ENCODE peak calls at places on chromosome 12, in four cellular contexts. One of them, this sample, is unnamed. For H3K4me1, the result is how much of the 10 kb centered on the place peaks cover.

GRCh38 chr12:115811066-115811465 is 466.4 kb downstream of the MED13L start:
- DNase-seq in PC-3: no peak
- DNase-seq in CD4-positive, alpha-beta memory T cell: no peak
- DNase-seq in OCI-LY7: no peak
- DNase-seq in this sample: no peak

GRCh38 chr12:79557690-79558315 is 133.0 kb downstream of the PAWR start:
- DNase-seq in OCI-LY7: no peak
- DNase-seq in CD4-positive, alpha-beta memory T cell: no peak
- DNase-seq in PC-3: no peak
- DNase-seq in this sample: no peak

GRCh38 chr12:69240625-69240984 is 1.2 kb downstream of the CPSF6 start:
- DNase-seq in CD4-positive, alpha-beta memory T cell: peak
- DNase-seq in OCI-LY7: peak
- DNase-seq in PC-3: no peak
- DNase-seq in this sample: no peak

GRCh38 chr12:58367041-58367440 is 425.7 kb downstream of the ATP23 start:
- DNase-seq in CD4-positive, alpha-beta memory T cell: no peak
- DNase-seq in OCI-LY7: no peak
- DNase-seq in PC-3: peak
- DNase-seq in this sample: no peak

GRCh38 chr12:106205208-106206069 is 42.4 kb downstream of the CKAP4 start:
- DNase-seq in PC-3: peak
- DNase-seq in CD4-positive, alpha-beta memory T cell: no peak
- DNase-seq in OCI-LY7: no peak
- DNase-seq in this sample: no peak

GRCh38 chr12:124822218-124822617 is 41.4 kb downstream of the SCARB1 start:
- DNase-seq in OCI-LY7: no peak
- DNase-seq in PC-3: no peak
- DNase-seq in CD4-positive, alpha-beta memory T cell: no peak
- DNase-seq in this sample: no peak

GRCh38 chr12:77946541-77947021 is 115.9 kb downstream of the NAV3 start:
- DNase-seq in CD4-positive, alpha-beta memory T cell: no peak
- DNase-seq in OCI-LY7: no peak
- DNase-seq in PC-3: no peak
- DNase-seq in this sample: no peak

GRCh38 chr12:38898001-38898684 is 7.2 kb downstream of the CPNE8 start:
- DNase-seq in OCI-LY7: no peak
- DNase-seq in PC-3: no peak
- DNase-seq in CD4-positive, alpha-beta memory T cell: no peak
- DNase-seq in this sample: no peak

GRCh38 chr12:66269757-66270383 is 32.4 kb upstream of the HELB start:
- DNase-seq in OCI-LY7: peak
- DNase-seq in PC-3: peak
- DNase-seq in CD4-positive, alpha-beta memory T cell: peak
- DNase-seq in this sample: no peak

GRCh38 chr12:69570545-69571399 is 14.5 kb upstream of the CCT2 start:
- DNase-seq in PC-3: peak
- DNase-seq in OCI-LY7: peak
- DNase-seq in CD4-positive, alpha-beta memory T cell: peak
- DNase-seq in this sample: peak

GRCh38 chr12:131982041-131982440 is 32.3 kb downstream of the EP400 start:
- DNase-seq in CD4-positive, alpha-beta memory T cell: no peak
- DNase-seq in PC-3: no peak
- DNase-seq in OCI-LY7: no peak
- DNase-seq in this sample: no peak

GRCh38 chr12:49200882-49201594 is 12.2 kb upstream of the TUBA1A start:
- DNase-seq in OCI-LY7: peak
- DNase-seq in CD4-positive, alpha-beta memory T cell: peak
- DNase-seq in PC-3: peak
- DNase-seq in this sample: no peak

GRCh38 chr12:103181366-103182152 is 224.1 kb downstream of the ASCL1 start:
- DNase-seq in CD4-positive, alpha-beta memory T cell: no peak
- DNase-seq in OCI-LY7: no peak
- DNase-seq in PC-3: no peak
- DNase-seq in this sample: no peak

GRCh38 chr12:79933580-79934264 is 1.2 kb downstream of the PPP1R12A start:
- DNase-seq in CD4-positive, alpha-beta memory T cell: peak
- DNase-seq in PC-3: peak
- DNase-seq in OCI-LY7: peak
- DNase-seq in this sample: peak

GRCh38 chr12:77772606-77773298 is 57.9 kb upstream of the NAV3 start:
- DNase-seq in PC-3: no peak
- DNase-seq in CD4-positive, alpha-beta memory T cell: no peak
- DNase-seq in OCI-LY7: no peak
- DNase-seq in this sample: no peak

GRCh38 chr12:110436231-110436630 is 13.9 kb downstream of the ARPC3 start:
- DNase-seq in CD4-positive, alpha-beta memory T cell: no peak
- DNase-seq in PC-3: peak
- DNase-seq in OCI-LY7: no peak
- DNase-seq in this sample: no peak

GRCh38 chr12:100225491-100225890 is 24.9 kb downstream of the ACTR6 start:
- DNase-seq in OCI-LY7: no peak
- DNase-seq in PC-3: peak
- DNase-seq in CD4-positive, alpha-beta memory T cell: no peak
- DNase-seq in this sample: no peak

GRCh38 chr12:1594295-1595025 is at the start of gene FBXL14:
- DNase-seq in PC-3: peak
- DNase-seq in CD4-positive, alpha-beta memory T cell: peak
- DNase-seq in OCI-LY7: peak
- DNase-seq in this sample: peak

GRCh38 chr12:1592444-1593231 is 1.7 kb downstream of the FBXL14 start:
- DNase-seq in CD4-positive, alpha-beta memory T cell: peak
- DNase-seq in OCI-LY7: peak
- DNase-seq in PC-3: peak
- DNase-seq in this sample: peak

GRCh38 chr12:1594045-1594294 is 411 bp downstream of the FBXL14 start:
- DNase-seq in PC-3: peak
- DNase-seq in OCI-LY7: peak
- DNase-seq in CD4-positive, alpha-beta memory T cell: no peak
- DNase-seq in this sample: peak

GRCh38 chr12:1595026-1595561 is 713 bp upstream of the FBXL14 start:
- DNase-seq in PC-3: no peak
- DNase-seq in CD4-positive, alpha-beta memory T cell: no peak
- DNase-seq in OCI-LY7: peak
- DNase-seq in this sample: peak

GRCh38 chr12:1593232-1594044 is 943 bp downstream of the FBXL14 start:
- DNase-seq in PC-3: peak
- DNase-seq in OCI-LY7: peak
- DNase-seq in CD4-positive, alpha-beta memory T cell: peak
- DNase-seq in this sample: peak
- H3K27ac ChIP-seq in PC-3: peak
- H3K27ac ChIP-seq in OCI-LY7: peak
- H3K27ac ChIP-seq in CD4-positive, alpha-beta memory T cell: peak
- H3K27ac ChIP-seq in this sample: peak

DNA sequence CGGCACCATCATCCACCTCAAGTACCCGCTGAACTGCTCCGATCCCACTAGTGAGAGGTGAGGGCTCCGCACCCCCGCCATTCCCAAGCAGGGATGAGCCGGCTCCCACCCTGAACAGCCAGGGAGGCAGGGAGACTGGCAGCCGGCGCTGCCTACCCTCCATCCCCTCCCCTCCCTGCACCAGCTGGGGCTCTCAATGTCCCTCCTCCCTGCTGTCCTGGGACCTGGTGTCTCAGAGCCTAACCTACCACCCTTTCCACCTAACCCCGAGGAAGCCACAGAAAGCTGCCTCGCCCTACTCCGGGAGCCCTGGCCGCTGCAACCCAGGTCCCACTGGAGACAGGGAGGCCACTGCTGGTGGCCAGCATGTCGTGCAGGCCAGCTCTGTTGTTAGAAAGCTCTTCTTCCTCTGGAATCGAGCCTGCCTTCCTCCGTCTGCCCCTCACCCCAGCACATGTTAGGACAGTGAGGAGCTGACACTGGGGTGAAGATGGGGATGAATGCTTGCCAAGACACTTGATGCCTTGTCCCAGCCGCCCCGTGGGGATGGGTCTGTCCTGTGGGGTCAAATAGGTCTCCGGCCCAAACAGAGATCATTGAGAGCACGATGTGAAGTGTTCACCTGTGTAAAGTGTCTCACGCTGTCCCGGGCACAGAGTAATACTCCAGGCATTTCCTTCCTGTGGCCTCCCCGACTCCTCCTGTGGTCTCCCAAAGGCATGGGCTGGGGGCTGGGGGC is 1.1 kb downstream of the PTPN6 start:
- DNase-seq in PC-3: no peak
- DNase-seq in OCI-LY7: no peak
- DNase-seq in CD4-positive, alpha-beta memory T cell: no peak
- DNase-seq in this sample: no peak
- H3K4me1 ChIP-seq in PC-3: under half
- H3K4me1 ChIP-seq in OCI-LY7: half or more
- H3K4me1 ChIP-seq in CD4-positive, alpha-beta memory T cell: half or more
- H3K4me1 ChIP-seq in this sample: under half

DNA sequence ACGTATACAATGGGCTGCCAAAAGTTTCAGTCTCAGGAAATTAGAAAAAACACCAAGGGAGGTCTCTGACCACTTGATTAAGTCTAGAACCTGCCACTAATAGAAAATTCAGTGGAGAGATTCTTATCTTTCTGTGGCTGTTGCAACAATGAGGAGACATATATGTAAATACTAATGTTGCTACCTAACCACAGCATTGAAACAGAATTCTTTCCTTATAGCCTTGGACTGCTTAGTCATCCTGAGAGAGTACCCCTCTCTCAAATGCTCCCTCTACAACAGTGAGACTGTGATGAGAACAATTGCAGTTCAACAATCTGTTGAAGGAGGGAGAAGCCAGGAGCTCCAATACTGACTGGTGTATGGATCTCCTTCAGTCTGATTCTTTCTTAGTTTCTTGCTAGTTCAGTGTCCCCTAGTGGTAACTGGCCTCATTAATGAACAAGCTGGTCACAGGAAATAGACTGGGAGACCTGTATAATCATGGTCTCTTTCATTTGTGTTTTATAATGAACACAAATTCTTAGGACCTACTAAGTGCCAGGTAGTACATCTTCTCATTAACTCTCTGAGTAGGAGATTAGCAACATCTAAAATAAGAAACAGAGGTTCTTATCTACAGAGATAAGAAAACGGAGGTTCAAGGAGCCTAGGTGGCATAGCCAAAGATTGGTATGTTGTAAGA is 164.5 kb downstream of the SLC38A4 start:
- DNase-seq in OCI-LY7: peak
- DNase-seq in CD4-positive, alpha-beta memory T cell: peak
- DNase-seq in PC-3: peak
- DNase-seq in this sample: peak
- H3K4me3 ChIP-seq in OCI-LY7: no peak
- H3K4me3 ChIP-seq in CD4-positive, alpha-beta memory T cell: no peak
- H3K4me3 ChIP-seq in PC-3: no peak
- H3K4me3 ChIP-seq in this sample: no peak

GRCh38 chr12:96289067-96289466 is 94.9 kb downstream of the ELK3 start:
- DNase-seq in CD4-positive, alpha-beta memory T cell: no peak
- DNase-seq in PC-3: no peak
- DNase-seq in OCI-LY7: no peak
- DNase-seq in this sample: no peak

GRCh38 chr12:96285158-96285557 is 91.0 kb downstream of the ELK3 start:
- DNase-seq in CD4-positive, alpha-beta memory T cell: no peak
- DNase-seq in OCI-LY7: no peak
- DNase-seq in PC-3: no peak
- DNase-seq in this sample: no peak
- H3K27ac ChIP-seq in CD4-positive, alpha-beta memory T cell: no peak
- H3K27ac ChIP-seq in OCI-LY7: no peak
- H3K27ac ChIP-seq in PC-3: no peak
- H3K27ac ChIP-seq in this sample: no peak

GRCh38 chr12:29564925-29565324 is 67.4 kb upstream of the OVCH1 start:
- DNase-seq in OCI-LY7: no peak
- DNase-seq in CD4-positive, alpha-beta memory T cell: no peak
- DNase-seq in PC-3: no peak
- DNase-seq in this sample: no peak

GRCh38 chr12:29563636-29564035 is 66.2 kb upstream of the OVCH1 start:
- DNase-seq in OCI-LY7: no peak
- DNase-seq in PC-3: no peak
- DNase-seq in CD4-positive, alpha-beta memory T cell: no peak
- DNase-seq in this sample: no peak

GRCh38 chr12:29562167-29562776 is 64.8 kb upstream of the OVCH1 start:
- DNase-seq in OCI-LY7: no peak
- DNase-seq in PC-3: no peak
- DNase-seq in CD4-positive, alpha-beta memory T cell: no peak
- DNase-seq in this sample: peak

GRCh38 chr12:29559194-29559593 is 61.7 kb upstream of the OVCH1 start:
- DNase-seq in OCI-LY7: no peak
- DNase-seq in CD4-positive, alpha-beta memory T cell: no peak
- DNase-seq in PC-3: no peak
- DNase-seq in this sample: no peak

GRCh38 chr12:29561736-29562135 is 64.2 kb upstream of the OVCH1 start:
- DNase-seq in CD4-positive, alpha-beta memory T cell: no peak
- DNase-seq in OCI-LY7: no peak
- DNase-seq in PC-3: peak
- DNase-seq in this sample: no peak
- H3K4me1 ChIP-seq in CD4-positive, alpha-beta memory T cell: under half
- H3K4me1 ChIP-seq in OCI-LY7: under half
- H3K4me1 ChIP-seq in PC-3: under half
- H3K4me1 ChIP-seq in this sample: under half

This sample was measured in colonic mucosa.